ENCODE peak calls at places on chromosomes 12 and 14, in ten cellular contexts. One of them, this sample, is unnamed.

GRCh38 chr14:45253754-45254300 is 825 bp upstream of the MIS18BP1 start:
- DNase-seq in effector CD4-positive, alpha-beta T cell: no peak
- DNase-seq in GM23338: peak
- DNase-seq in occipital lobe: no peak
- DNase-seq in mucosa of gallbladder: no peak
- DNase-seq in fibroblast of pulmonary artery: peak
- DNase-seq in K562: no peak
- DNase-seq in GDM1: no peak
- DNase-seq in naive thymus-derived CD4-positive, alpha-beta T cell: peak
- DNase-seq in sciatic nerve: no peak
- DNase-seq in this sample: no peak

GRCh38 chr12:45944771-45945170 is 45.6 kb downstream of the SCAF11 start:
- DNase-seq in GM23338: no peak
- DNase-seq in sciatic nerve: no peak
- DNase-seq in mucosa of gallbladder: no peak
- DNase-seq in GDM1: no peak
- DNase-seq in occipital lobe: no peak
- DNase-seq in effector CD4-positive, alpha-beta T cell: no peak
- DNase-seq in fibroblast of pulmonary artery: peak
- DNase-seq in K562: no peak
- DNase-seq in naive thymus-derived CD4-positive, alpha-beta T cell: no peak
- DNase-seq in this sample: no peak

GRCh38 chr12:48078901-48079300 is 27.0 kb downstream of the SENP1 start:
- DNase-seq in occipital lobe: no peak
- DNase-seq in effector CD4-positive, alpha-beta T cell: no peak
- DNase-seq in GDM1: no peak
- DNase-seq in GM23338: no peak
- DNase-seq in K562: no peak
- DNase-seq in naive thymus-derived CD4-positive, alpha-beta T cell: no peak
- DNase-seq in sciatic nerve: no peak
- DNase-seq in mucosa of gallbladder: no peak
- DNase-seq in fibroblast of pulmonary artery: peak
- DNase-seq in this sample: no peak

GRCh38 chr14:81127785-81128184 is 93.0 kb downstream of the GTF2A1 start:
- DNase-seq in effector CD4-positive, alpha-beta T cell: no peak
- DNase-seq in fibroblast of pulmonary artery: peak
- DNase-seq in naive thymus-derived CD4-positive, alpha-beta T cell: no peak
- DNase-seq in K562: no peak
- DNase-seq in mucosa of gallbladder: no peak
- DNase-seq in sciatic nerve: no peak
- DNase-seq in GDM1: no peak
- DNase-seq in occipital lobe: no peak
- DNase-seq in GM23338: no peak
- DNase-seq in this sample: no peak

GRCh38 chr14:95769976-95770375 is 56.1 kb upstream of the TCL1A start:
- DNase-seq in naive thymus-derived CD4-positive, alpha-beta T cell: no peak
- DNase-seq in occipital lobe: no peak
- DNase-seq in effector CD4-positive, alpha-beta T cell: no peak
- DNase-seq in sciatic nerve: no peak
- DNase-seq in mucosa of gallbladder: no peak
- DNase-seq in GDM1: no peak
- DNase-seq in fibroblast of pulmonary artery: no peak
- DNase-seq in GM23338: no peak
- DNase-seq in K562: no peak
- DNase-seq in this sample: no peak

GRCh38 chr12:7479784-7480183 is 23.8 kb downstream of the CD163 start:
- DNase-seq in mucosa of gallbladder: no peak
- DNase-seq in effector CD4-positive, alpha-beta T cell: no peak
- DNase-seq in K562: no peak
- DNase-seq in naive thymus-derived CD4-positive, alpha-beta T cell: no peak
- DNase-seq in GDM1: no peak
- DNase-seq in occipital lobe: no peak
- DNase-seq in sciatic nerve: no peak
- DNase-seq in fibroblast of pulmonary artery: no peak
- DNase-seq in GM23338: no peak
- DNase-seq in this sample: no peak

GRCh38 chr12:132761032-132761910 is at the start of gene ANKLE2:
- DNase-seq in GM23338: peak
- DNase-seq in occipital lobe: no peak
- DNase-seq in GDM1: peak
- DNase-seq in sciatic nerve: no peak
- DNase-seq in K562: peak
- DNase-seq in fibroblast of pulmonary artery: peak
- DNase-seq in naive thymus-derived CD4-positive, alpha-beta T cell: peak
- DNase-seq in effector CD4-positive, alpha-beta T cell: peak
- DNase-seq in mucosa of gallbladder: no peak
- DNase-seq in this sample: peak

GRCh38 chr12:14422516-14423230 is 57.2 kb downstream of the ATF7IP start:
- DNase-seq in GDM1: no peak
- DNase-seq in K562: no peak
- DNase-seq in fibroblast of pulmonary artery: no peak
- DNase-seq in sciatic nerve: no peak
- DNase-seq in occipital lobe: no peak
- DNase-seq in mucosa of gallbladder: no peak
- DNase-seq in naive thymus-derived CD4-positive, alpha-beta T cell: no peak
- DNase-seq in effector CD4-positive, alpha-beta T cell: no peak
- DNase-seq in GM23338: no peak
- DNase-seq in this sample: no peak

GRCh38 chr14:105019861-105020814 is 745 bp downstream of the CDCA4 start:
- DNase-seq in effector CD4-positive, alpha-beta T cell: peak
- DNase-seq in mucosa of gallbladder: no peak
- DNase-seq in K562: peak
- DNase-seq in occipital lobe: no peak
- DNase-seq in sciatic nerve: peak
- DNase-seq in naive thymus-derived CD4-positive, alpha-beta T cell: peak
- DNase-seq in GDM1: no peak
- DNase-seq in GM23338: peak
- DNase-seq in fibroblast of pulmonary artery: peak
- DNase-seq in this sample: peak

GRCh38 chr12:98696036-98696646 is 51.1 kb downstream of the APAF1 start:
- DNase-seq in sciatic nerve: no peak
- DNase-seq in effector CD4-positive, alpha-beta T cell: no peak
- DNase-seq in fibroblast of pulmonary artery: no peak
- DNase-seq in occipital lobe: no peak
- DNase-seq in K562: no peak
- DNase-seq in GM23338: peak
- DNase-seq in mucosa of gallbladder: no peak
- DNase-seq in naive thymus-derived CD4-positive, alpha-beta T cell: no peak
- DNase-seq in GDM1: no peak
- DNase-seq in this sample: no peak

GRCh38 chr12:104737682-104738370 is 220.3 kb downstream of the SLC41A2 start:
- DNase-seq in sciatic nerve: no peak
- DNase-seq in occipital lobe: no peak
- DNase-seq in K562: no peak
- DNase-seq in mucosa of gallbladder: no peak
- DNase-seq in effector CD4-positive, alpha-beta T cell: no peak
- DNase-seq in fibroblast of pulmonary artery: no peak
- DNase-seq in GM23338: no peak
- DNase-seq in GDM1: no peak
- DNase-seq in naive thymus-derived CD4-positive, alpha-beta T cell: no peak
- DNase-seq in this sample: no peak

GRCh38 chr14:36268957-36269734 is 51.3 kb downstream of the MBIP start:
- DNase-seq in K562: no peak
- DNase-seq in naive thymus-derived CD4-positive, alpha-beta T cell: no peak
- DNase-seq in occipital lobe: no peak
- DNase-seq in effector CD4-positive, alpha-beta T cell: no peak
- DNase-seq in GDM1: no peak
- DNase-seq in sciatic nerve: no peak
- DNase-seq in GM23338: peak
- DNase-seq in mucosa of gallbladder: no peak
- DNase-seq in fibroblast of pulmonary artery: no peak
- DNase-seq in this sample: no peak

GRCh38 chr12:13148532-13148847 is 45.0 kb upstream of the GSG1 start:
- DNase-seq in GDM1: no peak
- DNase-seq in effector CD4-positive, alpha-beta T cell: no peak
- DNase-seq in fibroblast of pulmonary artery: no peak
- DNase-seq in naive thymus-derived CD4-positive, alpha-beta T cell: no peak
- DNase-seq in sciatic nerve: no peak
- DNase-seq in GM23338: no peak
- DNase-seq in occipital lobe: no peak
- DNase-seq in mucosa of gallbladder: no peak
- DNase-seq in K562: no peak
- DNase-seq in this sample: no peak

GRCh38 chr12:1054103-1054838 is 63.2 kb downstream of the ERC1 start:
- DNase-seq in mucosa of gallbladder: no peak
- DNase-seq in fibroblast of pulmonary artery: peak
- DNase-seq in GM23338: peak
- DNase-seq in effector CD4-positive, alpha-beta T cell: no peak
- DNase-seq in sciatic nerve: no peak
- DNase-seq in naive thymus-derived CD4-positive, alpha-beta T cell: no peak
- DNase-seq in GDM1: no peak
- DNase-seq in occipital lobe: no peak
- DNase-seq in K562: no peak
- DNase-seq in this sample: no peak

GRCh38 chr12:27525373-27525772 is 1.4 kb downstream of the PPFIBP1 start:
- DNase-seq in effector CD4-positive, alpha-beta T cell: no peak
- DNase-seq in occipital lobe: no peak
- DNase-seq in fibroblast of pulmonary artery: peak
- DNase-seq in mucosa of gallbladder: no peak
- DNase-seq in K562: no peak
- DNase-seq in naive thymus-derived CD4-positive, alpha-beta T cell: no peak
- DNase-seq in sciatic nerve: no peak
- DNase-seq in GM23338: peak
- DNase-seq in GDM1: no peak
- DNase-seq in this sample: no peak

GRCh38 chr12:89874146-89874545 is 165.5 kb upstream of the ATP2B1 start:
- DNase-seq in GM23338: no peak
- DNase-seq in GDM1: no peak
- DNase-seq in occipital lobe: no peak
- DNase-seq in fibroblast of pulmonary artery: no peak
- DNase-seq in naive thymus-derived CD4-positive, alpha-beta T cell: no peak
- DNase-seq in mucosa of gallbladder: no peak
- DNase-seq in K562: peak
- DNase-seq in effector CD4-positive, alpha-beta T cell: no peak
- DNase-seq in sciatic nerve: no peak
- DNase-seq in this sample: no peak

GRCh38 chr12:107449891-107450290 is 235.7 kb upstream of the PWP1 start:
- DNase-seq in GDM1: no peak
- DNase-seq in naive thymus-derived CD4-positive, alpha-beta T cell: no peak
- DNase-seq in K562: no peak
- DNase-seq in mucosa of gallbladder: no peak
- DNase-seq in fibroblast of pulmonary artery: no peak
- DNase-seq in occipital lobe: no peak
- DNase-seq in sciatic nerve: no peak
- DNase-seq in GM23338: no peak
- DNase-seq in effector CD4-positive, alpha-beta T cell: no peak
- DNase-seq in this sample: no peak

GRCh38 chr12:131835616-131836171 is 7.5 kb downstream of the MMP17 start:
- DNase-seq in effector CD4-positive, alpha-beta T cell: no peak
- DNase-seq in GM23338: no peak
- DNase-seq in mucosa of gallbladder: no peak
- DNase-seq in occipital lobe: no peak
- DNase-seq in fibroblast of pulmonary artery: no peak
- DNase-seq in sciatic nerve: no peak
- DNase-seq in GDM1: no peak
- DNase-seq in K562: no peak
- DNase-seq in naive thymus-derived CD4-positive, alpha-beta T cell: no peak
- DNase-seq in this sample: no peak

GRCh38 chr12:57614178-57614947 is 3.1 kb downstream of the ARHGEF25 start:
- DNase-seq in occipital lobe: no peak
- DNase-seq in mucosa of gallbladder: no peak
- DNase-seq in naive thymus-derived CD4-positive, alpha-beta T cell: no peak
- DNase-seq in effector CD4-positive, alpha-beta T cell: no peak
- DNase-seq in sciatic nerve: no peak
- DNase-seq in fibroblast of pulmonary artery: no peak
- DNase-seq in K562: peak
- DNase-seq in GDM1: no peak
- DNase-seq in GM23338: peak
- DNase-seq in this sample: no peak

GRCh38 chr14:72401632-72402428 is 469.6 kb downstream of the RGS6 start:
- DNase-seq in sciatic nerve: no peak
- DNase-seq in naive thymus-derived CD4-positive, alpha-beta T cell: no peak
- DNase-seq in mucosa of gallbladder: no peak
- DNase-seq in effector CD4-positive, alpha-beta T cell: no peak
- DNase-seq in fibroblast of pulmonary artery: no peak
- DNase-seq in K562: no peak
- DNase-seq in GDM1: peak
- DNase-seq in occipital lobe: no peak
- DNase-seq in GM23338: no peak
- DNase-seq in this sample: no peak

GRCh38 chr12:20058068-20058467 is 310.3 kb upstream of the PDE3A start:
- DNase-seq in sciatic nerve: no peak
- DNase-seq in GM23338: no peak
- DNase-seq in K562: no peak
- DNase-seq in fibroblast of pulmonary artery: peak
- DNase-seq in occipital lobe: no peak
- DNase-seq in GDM1: no peak
- DNase-seq in mucosa of gallbladder: no peak
- DNase-seq in naive thymus-derived CD4-positive, alpha-beta T cell: no peak
- DNase-seq in effector CD4-positive, alpha-beta T cell: no peak
- DNase-seq in this sample: no peak

GRCh38 chr12:96578526-96579125 is 89.2 kb downstream of the CFAP54 start:
- DNase-seq in sciatic nerve: no peak
- DNase-seq in K562: peak
- DNase-seq in GDM1: peak
- DNase-seq in occipital lobe: no peak
- DNase-seq in fibroblast of pulmonary artery: peak
- DNase-seq in GM23338: peak
- DNase-seq in naive thymus-derived CD4-positive, alpha-beta T cell: no peak
- DNase-seq in mucosa of gallbladder: no peak
- DNase-seq in effector CD4-positive, alpha-beta T cell: no peak
- DNase-seq in this sample: no peak

GRCh38 chr14:68784298-68784910 is 8.5 kb downstream of the ZFP36L1 start:
- DNase-seq in fibroblast of pulmonary artery: peak
- DNase-seq in occipital lobe: no peak
- DNase-seq in naive thymus-derived CD4-positive, alpha-beta T cell: no peak
- DNase-seq in effector CD4-positive, alpha-beta T cell: no peak
- DNase-seq in K562: no peak
- DNase-seq in GDM1: no peak
- DNase-seq in mucosa of gallbladder: peak
- DNase-seq in GM23338: no peak
- DNase-seq in sciatic nerve: no peak
- DNase-seq in this sample: no peak

GRCh38 chr12:14827043-14827442 is 13.1 kb upstream of the SMCO3 start:
- DNase-seq in fibroblast of pulmonary artery: no peak
- DNase-seq in occipital lobe: no peak
- DNase-seq in sciatic nerve: no peak
- DNase-seq in effector CD4-positive, alpha-beta T cell: no peak
- DNase-seq in GM23338: no peak
- DNase-seq in mucosa of gallbladder: no peak
- DNase-seq in K562: no peak
- DNase-seq in GDM1: no peak
- DNase-seq in naive thymus-derived CD4-positive, alpha-beta T cell: no peak
- DNase-seq in this sample: no peak

GRCh38 chr14:41498959-41499358 is 107.7 kb upstream of the LRFN5 start:
- DNase-seq in GDM1: no peak
- DNase-seq in naive thymus-derived CD4-positive, alpha-beta T cell: no peak
- DNase-seq in effector CD4-positive, alpha-beta T cell: no peak
- DNase-seq in fibroblast of pulmonary artery: peak
- DNase-seq in GM23338: no peak
- DNase-seq in sciatic nerve: no peak
- DNase-seq in K562: no peak
- DNase-seq in occipital lobe: no peak
- DNase-seq in mucosa of gallbladder: no peak
- DNase-seq in this sample: no peak

GRCh38 chr14:104545151-104545931 is 34.2 kb upstream of the C14orf180 start:
- DNase-seq in K562: no peak
- DNase-seq in mucosa of gallbladder: no peak
- DNase-seq in naive thymus-derived CD4-positive, alpha-beta T cell: no peak
- DNase-seq in GDM1: no peak
- DNase-seq in fibroblast of pulmonary artery: no peak
- DNase-seq in sciatic nerve: peak
- DNase-seq in effector CD4-positive, alpha-beta T cell: no peak
- DNase-seq in GM23338: no peak
- DNase-seq in occipital lobe: peak
- DNase-seq in this sample: no peak

GRCh38 chr12:113190761-113191160 is 5.2 kb downstream of the RITA1 start:
- DNase-seq in occipital lobe: no peak
- DNase-seq in sciatic nerve: no peak
- DNase-seq in effector CD4-positive, alpha-beta T cell: no peak
- DNase-seq in GDM1: no peak
- DNase-seq in naive thymus-derived CD4-positive, alpha-beta T cell: no peak
- DNase-seq in GM23338: peak
- DNase-seq in mucosa of gallbladder: no peak
- DNase-seq in K562: peak
- DNase-seq in fibroblast of pulmonary artery: peak
- DNase-seq in this sample: no peak

GRCh38 chr12:85277900-85278597 is 2.0 kb upstream of the ALX1 start:
- DNase-seq in fibroblast of pulmonary artery: no peak
- DNase-seq in occipital lobe: no peak
- DNase-seq in GDM1: no peak
- DNase-seq in mucosa of gallbladder: peak
- DNase-seq in effector CD4-positive, alpha-beta T cell: no peak
- DNase-seq in naive thymus-derived CD4-positive, alpha-beta T cell: no peak
- DNase-seq in sciatic nerve: no peak
- DNase-seq in K562: no peak
- DNase-seq in GM23338: peak
- DNase-seq in this sample: no peak

This sample was measured in T-helper 2 cell.